ENCODE peak calls at places on chromosomes 7 and 10, in five cellular contexts. L is stomach, N is esophagus squamous epithelium, U is upper lobe of left lung, D is HCT116. S is an unnamed sample.
A peak's percentile ranks its signal among the peaks of the same experiment; 100 is the strongest.

GRCh38 chr7:114392686-114393085 is 21.9 kb upstream of the FOXP2 start:
- DNase-seq in L (no peak), N (no peak), U (no peak), D (no peak), S (no peak)

GRCh38 chr10:117823980-117824379 is 222.8 kb downstream of the RAB11FIP2 start:
- DNase-seq in L (no peak), N (no peak), U (no peak), D (no peak), S (no peak)

GRCh38 chr10:19098803-19099202 is 50.2 kb downstream of the MALRD1 start:
- DNase-seq in L (no peak), N (no peak), U (no peak), D (no peak), S (no peak)

GRCh38 chr7:49643321-49643720 is 130.1 kb upstream of the VWC2 start:
- DNase-seq in L (no peak), N (no peak), U (peak; percentile 12), D (no peak), S (no peak)

GRCh38 chr10:43374194-43374593 is 2.8 kb downstream of the FXYD4 start:
- DNase-seq in L (no peak), N (no peak), U (no peak), D (no peak), S (no peak)

GRCh38 chr10:125089486-125089885 is 70.9 kb downstream of the CTBP2 start:
- DNase-seq in L (peak; percentile 18), N (no peak), U (no peak), D (no peak), S (no peak)

GRCh38 chr7:46454796-46455195 is 533.7 kb upstream of the IGFBP3 start:
- DNase-seq in L (no peak), N (no peak), U (no peak), D (no peak), S (no peak)

GRCh38 chr7:122688385-122688998 is 10.4 kb downstream of the RNF133 start:
- DNase-seq in L (no peak), N (no peak), U (no peak), D (no peak), S (no peak)

GRCh38 chr10:7956508-7956907 is 98.0 kb upstream of the GATA3 start:
- DNase-seq in L (no peak), N (no peak), U (no peak), D (no peak), S (no peak)

GRCh38 chr7:11835260-11835659 is 3.3 kb upstream of the THSD7A start:
- DNase-seq in L (no peak), N (no peak), U (no peak), D (no peak), S (no peak)

GRCh38 chr7:151110941-151111645 is 24.8 kb downstream of the AGAP3 start:
- DNase-seq in L (peak; percentile 86), N (peak; percentile 16), U (peak; percentile 85), D (no peak), S (peak; percentile 94)

GRCh38 chr7:81776972-81777371 is 7.1 kb upstream of the HGF start:
- DNase-seq in L (no peak), N (no peak), U (no peak), D (peak; percentile 8), S (no peak)

GRCh38 chr7:123528265-123528664 is 6.1 kb downstream of the IQUB start:
- DNase-seq in L (no peak), N (no peak), U (no peak), D (no peak), S (no peak)

GRCh38 chr7:35249537-35249907 is 4.4 kb downstream of the TBX20 start:
- DNase-seq in L (no peak), N (no peak), U (no peak), D (no peak), S (no peak)

GRCh38 chr7:150403376-150404171 is 24.4 kb downstream of the ZNF775 start:
- DNase-seq in L (no peak), N (no peak), U (no peak), D (no peak), S (no peak)

GRCh38 chr7:133530682-133531081 is 277.8 kb downstream of the EXOC4 start:
- DNase-seq in L (no peak), N (no peak), U (no peak), D (no peak), S (no peak)

GRCh38 chr7:31004393-31004792 is 40.6 kb downstream of the GHRHR start:
- DNase-seq in L (no peak), N (no peak), U (no peak), D (no peak), S (no peak)

GRCh38 chr10:89478085-89478738 is 57.2 kb downstream of the SLC16A12 start:
- DNase-seq in L (no peak), N (no peak), U (no peak), D (no peak), S (no peak)

GRCh38 chr10:98377001-98377400 is 38.0 kb downstream of the PYROXD2 start:
- DNase-seq in L (no peak), N (no peak), U (no peak), D (no peak), S (no peak)

GRCh38 chr7:141157138-141157765 is 83.4 kb downstream of the TMEM178B start:
- DNase-seq in L (no peak), N (no peak), U (no peak), D (no peak), S (no peak)

GRCh38 chr10:60646966-60647796 is 131.1 kb upstream of the CDK1 start:
- DNase-seq in L (no peak), N (no peak), U (no peak), D (peak; percentile 48), S (no peak)

GRCh38 chr10:23158370-23158769 is 33.7 kb upstream of the PTF1A start:
- DNase-seq in L (peak; percentile 49), N (no peak), U (no peak), D (peak; percentile 47), S (no peak)

GRCh38 chr10:127737563-127738511 is 852 bp downstream of the FOXI2 start:
- DNase-seq in L (no peak), N (no peak), U (peak; percentile 81), D (no peak), S (no peak)

GRCh38 chr7:25427721-25428120 is 199.4 kb upstream of the NPVF start:
- DNase-seq in L (no peak), N (no peak), U (no peak), D (no peak), S (no peak)

GRCh38 chr10:50623299-50624153 is at the start of gene SGMS1:
- DNase-seq in L (peak; percentile 89), N (peak; percentile 49), U (peak; percentile 98), D (peak; percentile 50), S (peak; percentile 77)

GRCh38 chr10:50544857-50545429 is 78.8 kb downstream of the SGMS1 start:
- DNase-seq in L (no peak), N (no peak), U (no peak), D (no peak), S (no peak)

GRCh38 chr7:101410743-101411476 is 48.2 kb downstream of the COL26A1 start:
- DNase-seq in L (peak; percentile 41), N (no peak), U (peak; percentile 32), D (peak; percentile 27), S (peak; percentile 50)

GRCh38 chr10:116000151-116000550 is 272.9 kb downstream of the GFRA1 start:
- DNase-seq in L (no peak), N (no peak), U (no peak), D (no peak), S (no peak)

GRCh38 chr10:25547391-25547790 is 372.6 kb downstream of the GPR158 start:
- DNase-seq in L (no peak), N (no peak), U (no peak), D (no peak), S (no peak)

GRCh38 chr7:27462575-27463270 is 200.0 kb downstream of the HIBADH start:
- DNase-seq in L (no peak), N (no peak), U (no peak), D (no peak), S (no peak)

GRCh38 chr7:152336754-152337368 is 98.9 kb downstream of the KMT2C start:
- DNase-seq in L (no peak), N (no peak), U (no peak), D (peak; percentile 39), S (no peak)

GRCh38 chr10:44971935-44972792 is 6.4 kb downstream of the DEPP1 start:
- DNase-seq in L (no peak), N (no peak), U (no peak), D (no peak), S (no peak)
- TF ChIP-seq POLR2A in L (no peak), N (no peak), U (no peak), D (no peak), S (no peak)

GRCh38 chr7:155618708-155619633 is 25.5 kb upstream of the RBM33 start:
- DNase-seq in L (peak; percentile 73), N (no peak), U (peak; percentile 28), D (no peak), S (no peak)
- TF ChIP-seq POLR2A in L (no peak), N (no peak), U (no peak), D (no peak), S (no peak)

GRCh38 chr7:65974876-65975275 is 7.1 kb downstream of the GUSB start:
- DNase-seq in L (no peak), N (no peak), U (no peak), D (no peak), S (no peak)

GRCh38 chr7:65975814-65976445 is 6.1 kb downstream of the GUSB start:
- DNase-seq in L (no peak), N (no peak), U (no peak), D (no peak), S (no peak)

GRCh38 chr7:65974191-65974801 is 7.7 kb downstream of the GUSB start:
- DNase-seq in L (no peak), N (no peak), U (peak; percentile 75), D (no peak), S (no peak)

GRCh38 chr7:65978891-65979582 is 3.0 kb downstream of the GUSB start:
- DNase-seq in L (no peak), N (no peak), U (peak; percentile 79), D (no peak), S (no peak)

DNA sequence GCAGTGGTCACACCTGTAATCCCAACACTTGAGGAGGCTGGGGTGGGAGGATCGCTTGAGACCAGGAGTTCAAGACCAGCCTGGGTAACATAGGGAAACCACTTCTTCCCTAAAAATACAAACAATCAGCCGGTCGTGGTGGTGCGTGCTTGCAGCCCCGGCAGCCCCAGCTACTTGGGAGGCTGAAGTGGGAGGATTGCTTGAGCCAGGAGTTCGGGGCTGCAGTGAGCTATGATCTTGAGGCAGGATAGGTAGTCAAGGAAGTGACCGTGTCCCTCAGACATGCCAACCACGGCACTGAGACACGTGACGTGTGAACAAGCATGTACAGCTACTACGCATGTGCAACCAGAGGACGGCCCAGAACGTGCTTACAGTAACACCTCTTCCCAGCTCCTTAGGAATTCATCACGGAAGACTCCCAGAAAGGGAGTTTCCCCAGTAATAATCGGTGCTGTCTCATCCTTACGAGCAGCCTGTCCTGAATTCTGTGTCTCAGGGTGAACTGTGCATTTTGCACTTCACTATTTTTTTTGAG is 5.3 kb downstream of the GUSB start:
- DNase-seq in L (no peak), N (no peak), U (no peak), D (no peak), S (no peak)
- TF ChIP-seq POLR2A in L (no peak), N (no peak), U (no peak), D (no peak), S (peak; percentile 34)

GRCh38 chr7:83178066-83178465 is 15.4 kb upstream of the PCLO start:
- DNase-seq in L (no peak), N (no peak), U (no peak), D (no peak), S (no peak)
- TF ChIP-seq POLR2A in L (no peak), N (no peak), U (no peak), D (no peak), S (no peak)

S was measured in GM12892.